ENCODE peak calls at places on chromosome 1, in four cellular contexts. One of them, this sample, is unnamed.

GRCh38 chr1:41662061-41662655 is 177.7 kb upstream of the EDN2 start:
- DNase-seq in occipital lobe: no peak
- DNase-seq in CD8-positive, alpha-beta memory T cell: peak; percentile 76
- DNase-seq in HEK293T: peak; percentile 68
- DNase-seq in this sample: peak; percentile 67

GRCh38 chr1:4710592-4711190 is 56.3 kb downstream of the AJAP1 start:
- DNase-seq in occipital lobe: no peak
- DNase-seq in CD8-positive, alpha-beta memory T cell: no peak
- DNase-seq in HEK293T: no peak
- DNase-seq in this sample: no peak

GRCh38 chr1:38041941-38042834 is 4.4 kb downstream of the POU3F1 start:
- DNase-seq in occipital lobe: no peak
- DNase-seq in HEK293T: no peak
- DNase-seq in CD8-positive, alpha-beta memory T cell: no peak
- DNase-seq in this sample: no peak

GRCh38 chr1:19921310-19921709 is 2.1 kb downstream of the PLA2G2E start:
- DNase-seq in CD8-positive, alpha-beta memory T cell: no peak
- DNase-seq in HEK293T: no peak
- DNase-seq in occipital lobe: peak; percentile 21
- DNase-seq in this sample: no peak

GRCh38 chr1:244239261-244239770 is 188.2 kb downstream of the ZBTB18 start:
- DNase-seq in CD8-positive, alpha-beta memory T cell: no peak
- DNase-seq in HEK293T: no peak
- DNase-seq in occipital lobe: no peak
- DNase-seq in this sample: no peak

GRCh38 chr1:150971583-150972416 is 2.8 kb downstream of the CERS2 start:
- DNase-seq in HEK293T: no peak
- DNase-seq in CD8-positive, alpha-beta memory T cell: no peak
- DNase-seq in occipital lobe: no peak
- DNase-seq in this sample: peak; percentile 24

GRCh38 chr1:106049595-106049994 is 1006.9 kb upstream of the PRMT6 start:
- DNase-seq in CD8-positive, alpha-beta memory T cell: no peak
- DNase-seq in HEK293T: no peak
- DNase-seq in occipital lobe: no peak
- DNase-seq in this sample: peak; percentile 1

GRCh38 chr1:156813750-156814570 is 2.7 kb downstream of the SH2D2A start:
- DNase-seq in CD8-positive, alpha-beta memory T cell: peak; percentile 86
- DNase-seq in HEK293T: peak; percentile 71
- DNase-seq in occipital lobe: peak; percentile 17
- DNase-seq in this sample: peak; percentile 30

GRCh38 chr1:185672719-185673360 is 61.4 kb upstream of the HMCN1 start:
- DNase-seq in HEK293T: no peak
- DNase-seq in CD8-positive, alpha-beta memory T cell: no peak
- DNase-seq in occipital lobe: no peak
- DNase-seq in this sample: no peak

GRCh38 chr1:114269539-114269938 is 115.9 kb upstream of the SYT6 start:
- DNase-seq in occipital lobe: no peak
- DNase-seq in CD8-positive, alpha-beta memory T cell: no peak
- DNase-seq in HEK293T: no peak
- DNase-seq in this sample: no peak

GRCh38 chr1:42420911-42421585 is 34.8 kb downstream of the ZMYND12 start:
- DNase-seq in occipital lobe: peak; percentile 57
- DNase-seq in HEK293T: peak; percentile 52
- DNase-seq in CD8-positive, alpha-beta memory T cell: no peak
- DNase-seq in this sample: peak; percentile 87